ENCODE peak calls at places on chromosomes 6 and 20, in five cellular contexts. K is A549, D is endothelial cell of umbilical vein, R is K562, N is HepG2. J is an unnamed sample. For H3K9me3, the result is how much of the 10 kb centered on the place peaks cover.

GRCh38 chr20:40607927-40608326 is 81.1 kb downstream of the MAFB start:
- DNase-seq in K (no peak), D (no peak), R (no peak), N (no peak), J (no peak)

GRCh38 chr6:106143582-106144139 is 57.5 kb downstream of the PRDM1 start:
- DNase-seq in K (no peak), D (no peak), R (no peak), N (no peak), J (no peak)

GRCh38 chr20:41587956-41588355 is 30.2 kb downstream of the CHD6 start:
- DNase-seq in K (no peak), D (no peak), R (no peak), N (no peak), J (no peak)

GRCh38 chr6:142913511-142914047 is 31.4 kb downstream of the HIVEP2 start:
- DNase-seq in K (no peak), D (no peak), R (no peak), N (no peak), J (no peak)

GRCh38 chr6:110173506-110174132 is 5.9 kb downstream of the WASF1 start:
- DNase-seq in K (no peak), D (no peak), R (no peak), N (peak), J (no peak)

GRCh38 chr6:30826961-30827342 is 57.4 kb upstream of the DDR1 start:
- DNase-seq in K (peak), D (peak), R (peak), N (peak), J (no peak)

GRCh38 chr6:24931296-24931695 is 4.5 kb downstream of the RIPOR2 start:
- DNase-seq in K (no peak), D (peak), R (no peak), N (no peak), J (no peak)

GRCh38 chr6:153130515-153131036 is 506 bp downstream of the RGS17 start:
- DNase-seq in K (no peak), D (no peak), R (no peak), N (no peak), J (no peak)

GRCh38 chr6:29816030-29816429 is 11.6 kb upstream of the HLA-G start:
- DNase-seq in K (no peak), D (no peak), R (no peak), N (no peak), J (no peak)

GRCh38 chr6:358847-359246 is 32.7 kb upstream of the IRF4 start:
- DNase-seq in K (no peak), D (no peak), R (no peak), N (no peak), J (no peak)

GRCh38 chr6:138722425-138723371 is 50.9 kb upstream of the CCDC28A start:
- DNase-seq in K (peak), D (peak), R (no peak), N (peak), J (peak)

GRCh38 chr6:128659878-128660622 is 139.7 kb upstream of the PTPRK start:
- DNase-seq in K (no peak), D (no peak), R (no peak), N (no peak), J (no peak)

GRCh38 chr20:62805365-62805710 is 703 bp downstream of the OGFR start:
- DNase-seq in K (no peak), D (no peak), R (no peak), N (no peak), J (no peak)

GRCh38 chr20:14295812-14296211 is 41.6 kb downstream of the FLRT3 start:
- DNase-seq in K (no peak), D (no peak), R (no peak), N (no peak), J (no peak)

GRCh38 chr20:14288341-14289330 is 48.8 kb downstream of the FLRT3 start:
- DNase-seq in K (peak), D (no peak), R (no peak), N (peak), J (peak)

GRCh38 chr20:14295238-14295637 is 42.2 kb downstream of the FLRT3 start:
- DNase-seq in K (no peak), D (peak), R (no peak), N (no peak), J (no peak)

DNA sequence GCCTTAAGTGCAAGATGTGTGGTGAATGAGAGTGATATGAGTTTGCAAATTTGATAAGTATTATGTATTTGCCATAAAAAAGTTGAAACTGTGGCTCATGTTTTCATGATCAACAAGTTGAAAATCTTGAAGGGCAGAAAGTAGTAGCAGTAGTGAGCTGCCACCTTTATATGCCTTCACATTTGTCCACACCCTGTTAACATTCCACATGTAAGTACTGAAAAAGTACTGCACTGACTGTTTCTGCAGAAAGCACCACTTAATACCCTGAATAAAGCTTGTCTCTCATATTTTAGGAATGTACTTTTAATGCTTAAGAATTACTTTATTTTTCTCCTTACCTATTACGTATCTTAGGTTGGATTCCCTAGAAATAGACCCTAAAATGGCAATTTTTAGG is 45.9 kb downstream of the FLRT3 start:
- DNase-seq in K (no peak), D (no peak), R (no peak), N (no peak), J (no peak)
- TF ChIP-seq MAX in K (no peak), D (no peak), R (no peak), N (no peak), J (no peak)

GRCh38 chr6:124812067-124812466 is 150.2 kb upstream of the RNF217 start:
- DNase-seq in K (no peak), D (no peak), R (no peak), N (no peak), J (no peak)
- H3K4me2 ChIP-seq in K (no peak), D (no peak), R (no peak), N (no peak), J (no peak)

DNA sequence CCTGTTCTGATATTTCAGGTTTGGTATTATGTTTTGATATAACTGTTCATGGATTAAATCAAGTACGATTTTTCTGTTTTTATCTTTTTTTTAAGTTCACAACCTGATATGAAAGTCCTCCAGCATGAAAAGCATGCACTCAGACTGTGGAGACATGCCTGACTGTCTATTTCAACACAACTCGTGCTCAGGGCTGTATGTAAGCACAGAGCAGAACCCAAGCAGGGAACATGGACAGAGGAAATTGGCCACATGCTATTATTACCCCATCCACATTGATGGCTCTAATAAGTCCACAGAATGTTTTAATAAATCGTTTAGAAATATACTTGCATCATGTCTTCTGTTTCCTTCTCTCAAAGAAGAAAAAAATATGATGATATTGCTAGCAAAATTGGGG is 730.4 kb downstream of the C6orf118 start:
- DNase-seq in K (no peak), D (no peak), R (no peak), N (no peak), J (no peak)
- H3K9me3 ChIP-seq in K (under half), D (under half), R (under half), N (half or more), J (under half)

GRCh38 chr20:50513169-50514034 is 3.2 kb downstream of the PTPN1 start:
- DNase-seq in K (no peak), D (peak), R (no peak), N (no peak), J (no peak)
- TF ChIP-seq MAX in K (no peak), D (no peak), R (no peak), N (no peak), J (no peak)

DNA sequence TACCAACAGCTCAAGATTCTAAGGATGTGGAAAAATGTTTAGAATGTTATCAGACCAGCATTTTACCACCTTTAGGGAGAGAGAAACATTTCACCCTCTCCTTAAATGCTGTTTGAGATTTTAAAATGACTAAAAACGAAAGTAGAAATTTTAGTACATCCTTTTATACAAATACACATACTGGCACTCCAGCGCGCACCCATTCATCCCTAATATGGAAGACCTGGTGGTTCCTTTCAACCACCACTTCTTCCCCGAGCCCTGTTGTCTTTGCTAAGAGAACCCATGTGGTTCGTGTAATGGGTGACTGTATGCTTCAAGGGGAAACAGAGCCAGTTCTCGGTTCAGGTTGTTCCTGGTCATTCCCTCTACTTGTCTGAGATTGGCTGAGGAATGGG is 21.3 kb downstream of the SPATA2 start:
- DNase-seq in K (no peak), D (no peak), R (no peak), N (no peak), J (no peak)
- H3K4me2 ChIP-seq in K (no peak), D (no peak), R (no peak), N (no peak), J (no peak)

GRCh38 chr6:17894905-17895304 is 92.5 kb downstream of the KIF13A start:
- DNase-seq in K (no peak), D (no peak), R (no peak), N (no peak), J (no peak)
- H3K9me3 ChIP-seq in K (half or more), D (under half), R (under half), N (under half), J (under half)

DNA sequence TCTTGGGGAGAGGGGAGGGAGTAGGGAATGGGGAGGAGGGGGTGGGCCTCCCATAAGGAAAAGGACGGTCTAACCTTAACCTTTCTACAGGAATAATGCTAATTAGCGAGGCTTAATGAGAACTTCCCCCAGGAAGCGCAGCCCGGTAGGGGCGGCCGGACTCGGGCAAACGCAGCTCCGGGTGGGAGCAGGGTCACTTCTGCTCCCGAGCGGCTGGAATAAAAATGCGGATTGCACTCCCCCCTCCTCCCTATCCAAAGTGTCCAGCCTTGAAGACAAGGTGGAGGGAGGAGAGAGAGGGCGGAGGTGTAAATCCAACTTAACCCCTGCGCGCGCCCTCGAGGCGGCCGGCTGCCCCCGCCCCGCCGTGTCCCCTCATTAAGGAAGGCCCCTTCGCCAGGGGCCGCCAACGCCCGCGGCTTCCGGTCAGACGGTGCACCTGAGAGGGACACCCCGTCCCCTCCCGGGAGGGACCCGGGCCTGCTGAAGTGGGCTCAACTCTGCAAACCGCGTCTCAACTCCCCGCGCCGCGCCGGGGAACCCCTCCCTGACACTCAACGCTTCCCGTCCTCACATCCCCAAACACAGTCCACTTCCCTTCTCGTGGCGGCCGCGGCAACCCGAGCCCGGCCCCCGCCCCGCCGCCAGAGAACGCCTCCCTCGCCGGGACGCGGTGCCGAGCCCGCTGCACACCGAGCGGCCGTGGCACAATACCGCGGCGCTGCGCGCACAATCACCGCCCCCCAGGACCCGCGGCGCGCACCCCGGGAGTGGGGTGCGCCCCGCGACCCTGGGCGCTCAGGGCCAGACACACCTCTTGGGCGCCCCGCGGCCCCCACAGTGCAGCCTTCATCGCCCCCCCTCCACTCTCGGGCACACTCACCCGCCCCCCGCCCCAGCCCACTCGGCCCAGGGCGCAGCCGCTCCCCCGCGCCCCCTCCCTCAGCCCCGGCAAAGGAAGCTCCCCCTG is 102.6 kb downstream of the NOL4L start:
- DNase-seq in K (no peak), D (peak), R (no peak), N (no peak), J (no peak)
- TF ChIP-seq MAX in K (no peak), D (no peak), R (no peak), N (peak), J (no peak)

GRCh38 chr20:60035486-60035885 is 77.3 kb downstream of the CDH26 start:
- DNase-seq in K (no peak), D (no peak), R (no peak), N (no peak), J (no peak)

GRCh38 chr20:60030471-60030870 is 72.2 kb downstream of the CDH26 start:
- DNase-seq in K (no peak), D (no peak), R (no peak), N (no peak), J (no peak)

GRCh38 chr20:60026010-60026409 is 67.8 kb downstream of the CDH26 start:
- DNase-seq in K (no peak), D (no peak), R (no peak), N (no peak), J (no peak)

GRCh38 chr20:60034231-60035110 is 76.2 kb downstream of the CDH26 start:
- DNase-seq in K (no peak), D (no peak), R (no peak), N (peak), J (no peak)

DNA sequence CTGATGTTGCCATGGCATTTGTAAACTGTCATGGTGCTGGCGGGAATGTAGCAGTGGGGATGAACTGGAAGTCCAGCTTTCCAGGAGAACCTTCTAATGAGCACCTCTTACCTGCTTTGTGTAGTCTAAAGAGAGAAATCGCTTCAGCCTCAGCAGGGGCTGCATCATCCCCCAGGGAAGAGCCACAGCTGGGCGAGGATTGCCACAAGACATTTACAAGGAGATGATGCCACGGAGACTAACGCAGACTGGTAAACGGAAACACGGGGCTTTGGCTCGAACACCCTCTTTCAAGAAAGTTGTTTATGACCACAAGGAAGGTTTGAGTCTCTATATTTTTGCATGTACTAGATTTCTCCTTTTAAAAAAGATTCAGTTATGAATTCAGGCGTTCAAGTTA is 72.9 kb downstream of the CDH26 start:
- DNase-seq in K (no peak), D (no peak), R (no peak), N (no peak), J (no peak)
- H3K4me2 ChIP-seq in K (no peak), D (no peak), R (no peak), N (no peak), J (no peak)

DNA sequence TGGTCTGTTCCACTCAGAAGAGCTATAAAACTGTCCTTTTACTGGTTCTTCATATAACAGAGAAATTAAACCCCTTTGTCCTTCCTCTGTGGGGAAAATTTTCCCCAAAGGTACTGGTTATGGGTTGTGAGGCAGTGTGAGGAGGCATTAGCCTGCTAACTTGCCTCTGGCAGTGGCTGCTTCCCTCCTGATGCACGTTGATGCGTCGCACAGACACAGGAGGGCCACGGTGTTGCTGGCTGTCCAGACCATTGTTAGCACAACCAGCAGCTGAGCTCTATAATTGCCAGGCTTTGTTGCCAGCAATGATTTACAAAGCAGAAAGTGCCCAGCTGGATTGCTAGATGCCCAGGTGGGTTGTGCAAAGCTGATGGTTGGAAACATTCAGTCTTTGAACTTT is 10.1 kb downstream of the AAR2 start:
- DNase-seq in K (no peak), D (no peak), R (no peak), N (no peak), J (no peak)
- H3K9me3 ChIP-seq in K (under half), D (under half), R (under half), N (under half), J (under half)

GRCh38 chr6:102936959-102937358 is 1543.5 kb downstream of the GRIK2 start:
- DNase-seq in K (no peak), D (no peak), R (no peak), N (no peak), J (no peak)
- TF ChIP-seq MAX in K (no peak), D (no peak), R (no peak), N (no peak), J (no peak)